ENCODE peak calls at places on chromosomes 2 and 18, in six cellular contexts. One of them, this sample, is unnamed.

GRCh38 chr2:98393354-98393753 is 47.1 kb downstream of the CNGA3 start:
- DNase-seq in neuronal stem cell: no peak
- DNase-seq in H9: no peak
- DNase-seq in IMR-90: no peak
- DNase-seq in mesenchymal stem cell: no peak
- DNase-seq in trophoblast cell: no peak
- DNase-seq in this sample: no peak

GRCh38 chr18:3675446-3675845 is 225.5 kb downstream of the TGIF1 start:
- DNase-seq in H9: no peak
- DNase-seq in trophoblast cell: no peak
- DNase-seq in IMR-90: peak
- DNase-seq in neuronal stem cell: no peak
- DNase-seq in mesenchymal stem cell: no peak
- DNase-seq in this sample: no peak

GRCh38 chr2:114661926-114662670 is 219.7 kb downstream of the DPP10 start:
- DNase-seq in mesenchymal stem cell: no peak
- DNase-seq in neuronal stem cell: no peak
- DNase-seq in H9: peak
- DNase-seq in IMR-90: no peak
- DNase-seq in trophoblast cell: no peak
- DNase-seq in this sample: no peak

GRCh38 chr2:184174493-184175112 is 423.7 kb upstream of the ZNF804A start:
- DNase-seq in trophoblast cell: no peak
- DNase-seq in IMR-90: no peak
- DNase-seq in neuronal stem cell: no peak
- DNase-seq in mesenchymal stem cell: no peak
- DNase-seq in H9: no peak
- DNase-seq in this sample: no peak

GRCh38 chr18:42174909-42175308 is 219.9 kb downstream of the PIK3C3 start:
- DNase-seq in IMR-90: no peak
- DNase-seq in mesenchymal stem cell: peak
- DNase-seq in neuronal stem cell: peak
- DNase-seq in trophoblast cell: no peak
- DNase-seq in H9: peak
- DNase-seq in this sample: no peak

GRCh38 chr2:119011910-119012209 is 69.9 kb downstream of the MARCO start:
- DNase-seq in mesenchymal stem cell: no peak
- DNase-seq in trophoblast cell: no peak
- DNase-seq in neuronal stem cell: no peak
- DNase-seq in IMR-90: no peak
- DNase-seq in H9: no peak
- DNase-seq in this sample: no peak

GRCh38 chr2:36376992-36377738 is 21.6 kb downstream of the CRIM1 start:
- DNase-seq in mesenchymal stem cell: no peak
- DNase-seq in IMR-90: no peak
- DNase-seq in H9: no peak
- DNase-seq in trophoblast cell: no peak
- DNase-seq in neuronal stem cell: no peak
- DNase-seq in this sample: no peak

GRCh38 chr2:175461839-175462238 is 280.3 kb upstream of the ATP5MC3 start:
- DNase-seq in IMR-90: no peak
- DNase-seq in mesenchymal stem cell: no peak
- DNase-seq in H9: no peak
- DNase-seq in neuronal stem cell: no peak
- DNase-seq in trophoblast cell: no peak
- DNase-seq in this sample: no peak

GRCh38 chr18:47632970-47633635 is 297.4 kb downstream of the SMAD2 start:
- DNase-seq in mesenchymal stem cell: no peak
- DNase-seq in trophoblast cell: no peak
- DNase-seq in H9: no peak
- DNase-seq in neuronal stem cell: no peak
- DNase-seq in IMR-90: no peak
- DNase-seq in this sample: no peak
- H3K14ac ChIP-seq in mesenchymal stem cell: no peak
- H3K14ac ChIP-seq in trophoblast cell: no peak
- H3K14ac ChIP-seq in H9: no peak
- H3K14ac ChIP-seq in neuronal stem cell: no peak
- H3K14ac ChIP-seq in IMR-90: no peak
- H3K14ac ChIP-seq in this sample: no peak

GRCh38 chr18:79832169-79832568 is 34.4 kb downstream of the KCNG2 start:
- DNase-seq in neuronal stem cell: no peak
- DNase-seq in mesenchymal stem cell: no peak
- DNase-seq in H9: no peak
- DNase-seq in IMR-90: no peak
- DNase-seq in trophoblast cell: no peak
- DNase-seq in this sample: no peak
- H3K14ac ChIP-seq in neuronal stem cell: no peak
- H3K14ac ChIP-seq in mesenchymal stem cell: no peak
- H3K14ac ChIP-seq in H9: peak
- H3K14ac ChIP-seq in IMR-90: no peak
- H3K14ac ChIP-seq in trophoblast cell: no peak
- H3K14ac ChIP-seq in this sample: no peak

DNA sequence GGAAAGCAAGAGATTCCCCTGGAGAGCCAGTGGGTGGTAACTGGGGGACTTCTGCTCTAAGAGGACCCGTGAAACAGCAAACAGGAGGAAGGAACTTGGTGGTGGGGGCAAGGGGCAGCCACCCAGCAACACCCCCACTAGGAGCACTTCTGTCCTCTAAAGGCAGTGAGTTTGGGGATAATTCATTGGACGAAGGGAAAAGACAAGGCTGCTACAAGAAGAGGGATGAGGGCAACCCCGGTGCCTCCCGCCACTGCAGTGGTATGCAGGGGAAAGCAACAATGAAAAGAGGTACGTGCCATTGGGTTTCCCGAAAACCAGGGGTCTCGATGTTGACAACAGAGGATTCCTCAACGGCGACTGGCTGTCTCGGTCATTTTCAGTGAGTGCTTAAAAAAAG is 9.1 kb downstream of the RPL31 start:
- DNase-seq in IMR-90: no peak
- DNase-seq in mesenchymal stem cell: no peak
- DNase-seq in H9: no peak
- DNase-seq in neuronal stem cell: no peak
- DNase-seq in trophoblast cell: no peak
- DNase-seq in this sample: no peak
- H3K14ac ChIP-seq in IMR-90: no peak
- H3K14ac ChIP-seq in mesenchymal stem cell: no peak
- H3K14ac ChIP-seq in H9: no peak
- H3K14ac ChIP-seq in neuronal stem cell: no peak
- H3K14ac ChIP-seq in trophoblast cell: no peak
- H3K14ac ChIP-seq in this sample: no peak

GRCh38 chr2:143469323-143469722 is 340.1 kb downstream of the ARHGAP15 start:
- DNase-seq in IMR-90: no peak
- DNase-seq in neuronal stem cell: no peak
- DNase-seq in H9: no peak
- DNase-seq in mesenchymal stem cell: no peak
- DNase-seq in trophoblast cell: no peak
- DNase-seq in this sample: no peak

GRCh38 chr2:143474568-143474967 is 345.3 kb downstream of the ARHGAP15 start:
- DNase-seq in H9: no peak
- DNase-seq in mesenchymal stem cell: no peak
- DNase-seq in IMR-90: no peak
- DNase-seq in neuronal stem cell: no peak
- DNase-seq in trophoblast cell: no peak
- DNase-seq in this sample: no peak

GRCh38 chr2:143473206-143473605 is 344.0 kb downstream of the ARHGAP15 start:
- DNase-seq in neuronal stem cell: no peak
- DNase-seq in H9: no peak
- DNase-seq in IMR-90: peak
- DNase-seq in trophoblast cell: no peak
- DNase-seq in mesenchymal stem cell: peak
- DNase-seq in this sample: no peak

GRCh38 chr2:143468341-143468888 is 339.2 kb downstream of the ARHGAP15 start:
- DNase-seq in neuronal stem cell: no peak
- DNase-seq in IMR-90: no peak
- DNase-seq in mesenchymal stem cell: no peak
- DNase-seq in trophoblast cell: no peak
- DNase-seq in H9: no peak
- DNase-seq in this sample: no peak

DNA sequence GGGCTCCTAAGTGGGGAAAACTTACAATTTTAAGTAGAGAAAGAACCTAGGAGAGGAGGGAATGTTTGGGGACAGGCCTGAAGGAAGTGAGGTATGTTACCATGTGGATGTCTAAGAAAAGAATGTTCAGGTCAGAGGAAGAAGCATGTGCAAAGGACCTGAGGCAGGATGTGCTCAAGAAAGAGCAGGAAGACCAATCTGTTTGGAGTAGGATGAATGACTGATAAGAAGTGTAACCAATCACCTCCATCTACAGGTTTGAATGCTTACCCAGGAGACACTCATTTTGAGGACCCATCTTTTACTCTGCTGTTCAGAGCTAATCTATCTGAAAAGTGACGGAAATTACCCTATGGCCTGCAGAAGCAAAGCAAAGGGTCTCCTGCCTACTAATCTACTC is 342.3 kb downstream of the ARHGAP15 start:
- DNase-seq in neuronal stem cell: no peak
- DNase-seq in mesenchymal stem cell: no peak
- DNase-seq in H9: no peak
- DNase-seq in trophoblast cell: no peak
- DNase-seq in IMR-90: no peak
- DNase-seq in this sample: no peak
- H3K14ac ChIP-seq in neuronal stem cell: no peak
- H3K14ac ChIP-seq in mesenchymal stem cell: no peak
- H3K14ac ChIP-seq in H9: no peak
- H3K14ac ChIP-seq in trophoblast cell: no peak
- H3K14ac ChIP-seq in IMR-90: peak
- H3K14ac ChIP-seq in this sample: no peak

GRCh38 chr2:78646533-78646932 is 379.0 kb upstream of the REG3G start:
- DNase-seq in IMR-90: no peak
- DNase-seq in H9: no peak
- DNase-seq in mesenchymal stem cell: no peak
- DNase-seq in trophoblast cell: no peak
- DNase-seq in neuronal stem cell: no peak
- DNase-seq in this sample: no peak
- H3K14ac ChIP-seq in IMR-90: no peak
- H3K14ac ChIP-seq in H9: no peak
- H3K14ac ChIP-seq in mesenchymal stem cell: no peak
- H3K14ac ChIP-seq in trophoblast cell: no peak
- H3K14ac ChIP-seq in neuronal stem cell: no peak
- H3K14ac ChIP-seq in this sample: no peak

DNA sequence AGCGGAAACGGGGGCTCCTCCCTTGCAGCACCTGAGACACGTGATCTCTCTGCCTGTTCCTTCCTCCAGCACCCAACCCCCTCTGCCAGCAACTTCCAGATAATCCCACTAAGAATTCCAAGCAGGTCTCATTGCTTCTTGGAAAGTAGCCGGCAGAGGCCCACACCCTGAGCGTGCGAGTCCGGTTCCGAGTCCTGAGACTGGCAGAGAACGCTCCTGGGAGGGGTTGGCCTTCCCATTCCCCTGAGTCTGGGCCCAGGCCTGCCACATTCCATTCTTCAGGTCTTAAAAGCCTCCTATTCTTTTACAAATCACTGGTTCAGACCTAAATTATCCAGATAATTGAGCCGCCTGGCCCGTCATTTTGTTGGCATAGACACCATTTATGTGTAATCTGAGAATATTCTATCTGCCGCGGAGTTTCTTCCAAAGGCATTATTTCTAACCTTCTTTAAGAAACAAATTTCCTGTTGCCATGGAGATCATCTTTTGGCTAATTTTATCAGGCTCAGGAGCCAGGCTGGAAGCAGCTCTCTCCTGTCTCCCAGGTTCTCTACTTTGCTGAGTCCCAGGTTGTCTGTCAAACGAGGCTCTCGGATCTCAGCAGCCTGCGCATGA is 165.4 kb downstream of the MYCN start:
- DNase-seq in IMR-90: no peak
- DNase-seq in H9: peak
- DNase-seq in trophoblast cell: peak
- DNase-seq in neuronal stem cell: no peak
- DNase-seq in mesenchymal stem cell: no peak
- DNase-seq in this sample: peak
- H3K14ac ChIP-seq in IMR-90: no peak
- H3K14ac ChIP-seq in H9: peak
- H3K14ac ChIP-seq in trophoblast cell: no peak
- H3K14ac ChIP-seq in neuronal stem cell: no peak
- H3K14ac ChIP-seq in mesenchymal stem cell: no peak
- H3K14ac ChIP-seq in this sample: no peak

DNA sequence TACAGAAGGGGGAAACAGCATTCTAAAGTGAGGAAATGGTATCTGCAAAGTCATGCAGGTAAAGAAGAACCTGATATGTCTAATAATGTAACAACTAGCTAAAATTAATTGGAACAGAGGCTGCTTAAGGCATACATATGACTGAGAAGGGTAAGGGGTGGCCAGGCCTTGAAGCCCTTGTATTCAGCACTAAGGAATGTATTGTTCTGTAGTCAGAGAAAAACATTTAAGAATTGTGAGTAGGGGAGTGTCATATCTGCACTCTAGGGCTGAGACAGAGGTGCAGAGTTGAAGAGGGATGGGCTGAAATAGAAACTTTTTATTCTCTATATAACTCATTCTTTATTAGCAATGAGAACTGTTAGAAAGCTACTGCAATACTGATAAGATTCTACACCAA is 145.5 kb upstream of the CHAC2 start:
- DNase-seq in mesenchymal stem cell: no peak
- DNase-seq in IMR-90: no peak
- DNase-seq in H9: no peak
- DNase-seq in trophoblast cell: no peak
- DNase-seq in neuronal stem cell: no peak
- DNase-seq in this sample: no peak
- H3K14ac ChIP-seq in mesenchymal stem cell: no peak
- H3K14ac ChIP-seq in IMR-90: no peak
- H3K14ac ChIP-seq in H9: no peak
- H3K14ac ChIP-seq in trophoblast cell: no peak
- H3K14ac ChIP-seq in neuronal stem cell: no peak
- H3K14ac ChIP-seq in this sample: no peak

This sample was measured in H1.